ENCODE peak calls at places on chromosomes 2 and 18, in six cellular contexts. One of them, this sample, is unnamed.
A peak's percentile ranks its signal among the peaks of the same experiment; 100 is the strongest.

GRCh38 chr2:68714866-68715265 is 19.7 kb upstream of the ARHGAP25 start:
- DNase-seq in dorsolateral prefrontal cortex: no peak
- DNase-seq in CD4-positive, alpha-beta T cell: no peak
- DNase-seq in effector memory CD4-positive, alpha-beta T cell: no peak
- DNase-seq in GM23248: peak; percentile 6
- DNase-seq in adrenal gland: peak; percentile 74
- DNase-seq in this sample: no peak

GRCh38 chr18:75163736-75164135 is 45.2 kb downstream of the PTGR3 start:
- DNase-seq in GM23248: no peak
- DNase-seq in effector memory CD4-positive, alpha-beta T cell: no peak
- DNase-seq in adrenal gland: peak; percentile 36
- DNase-seq in dorsolateral prefrontal cortex: no peak
- DNase-seq in CD4-positive, alpha-beta T cell: no peak
- DNase-seq in this sample: no peak

GRCh38 chr2:197433770-197434438 is 924 bp downstream of the SF3B1 start:
- DNase-seq in effector memory CD4-positive, alpha-beta T cell: no peak
- DNase-seq in dorsolateral prefrontal cortex: no peak
- DNase-seq in adrenal gland: no peak
- DNase-seq in GM23248: peak; percentile 51
- DNase-seq in CD4-positive, alpha-beta T cell: no peak
- DNase-seq in this sample: no peak

GRCh38 chr18:48948112-48949050 is 2.4 kb downstream of the SMAD7 start:
- DNase-seq in GM23248: peak; percentile 73
- DNase-seq in CD4-positive, alpha-beta T cell: peak; percentile 50
- DNase-seq in effector memory CD4-positive, alpha-beta T cell: peak; percentile 48
- DNase-seq in adrenal gland: peak; percentile 82
- DNase-seq in dorsolateral prefrontal cortex: peak; percentile 71
- DNase-seq in this sample: peak; percentile 57

GRCh38 chr2:99524056-99524455 is 34.2 kb upstream of the REV1 start:
- DNase-seq in dorsolateral prefrontal cortex: no peak
- DNase-seq in adrenal gland: no peak
- DNase-seq in GM23248: no peak
- DNase-seq in effector memory CD4-positive, alpha-beta T cell: no peak
- DNase-seq in CD4-positive, alpha-beta T cell: no peak
- DNase-seq in this sample: no peak

GRCh38 chr18:48485828-48486405 is 52.9 kb upstream of the CTIF start:
- DNase-seq in adrenal gland: no peak
- DNase-seq in CD4-positive, alpha-beta T cell: no peak
- DNase-seq in GM23248: no peak
- DNase-seq in dorsolateral prefrontal cortex: no peak
- DNase-seq in effector memory CD4-positive, alpha-beta T cell: no peak
- DNase-seq in this sample: no peak

GRCh38 chr2:161238559-161239415 is 69.4 kb upstream of the PSMD14 start:
- DNase-seq in GM23248: peak; percentile 73
- DNase-seq in effector memory CD4-positive, alpha-beta T cell: peak; percentile 53
- DNase-seq in dorsolateral prefrontal cortex: peak; percentile 92
- DNase-seq in adrenal gland: peak; percentile 74
- DNase-seq in CD4-positive, alpha-beta T cell: peak; percentile 62
- DNase-seq in this sample: peak; percentile 18

GRCh38 chr2:151040036-151040435 is 221.6 kb downstream of the RBM43 start:
- DNase-seq in effector memory CD4-positive, alpha-beta T cell: no peak
- DNase-seq in dorsolateral prefrontal cortex: no peak
- DNase-seq in GM23248: peak; percentile 64
- DNase-seq in CD4-positive, alpha-beta T cell: no peak
- DNase-seq in adrenal gland: no peak
- DNase-seq in this sample: no peak

GRCh38 chr2:192448881-192449280 is 254.1 kb upstream of the TMEFF2 start:
- DNase-seq in effector memory CD4-positive, alpha-beta T cell: no peak
- DNase-seq in GM23248: no peak
- DNase-seq in dorsolateral prefrontal cortex: no peak
- DNase-seq in CD4-positive, alpha-beta T cell: no peak
- DNase-seq in adrenal gland: no peak
- DNase-seq in this sample: no peak

DNA sequence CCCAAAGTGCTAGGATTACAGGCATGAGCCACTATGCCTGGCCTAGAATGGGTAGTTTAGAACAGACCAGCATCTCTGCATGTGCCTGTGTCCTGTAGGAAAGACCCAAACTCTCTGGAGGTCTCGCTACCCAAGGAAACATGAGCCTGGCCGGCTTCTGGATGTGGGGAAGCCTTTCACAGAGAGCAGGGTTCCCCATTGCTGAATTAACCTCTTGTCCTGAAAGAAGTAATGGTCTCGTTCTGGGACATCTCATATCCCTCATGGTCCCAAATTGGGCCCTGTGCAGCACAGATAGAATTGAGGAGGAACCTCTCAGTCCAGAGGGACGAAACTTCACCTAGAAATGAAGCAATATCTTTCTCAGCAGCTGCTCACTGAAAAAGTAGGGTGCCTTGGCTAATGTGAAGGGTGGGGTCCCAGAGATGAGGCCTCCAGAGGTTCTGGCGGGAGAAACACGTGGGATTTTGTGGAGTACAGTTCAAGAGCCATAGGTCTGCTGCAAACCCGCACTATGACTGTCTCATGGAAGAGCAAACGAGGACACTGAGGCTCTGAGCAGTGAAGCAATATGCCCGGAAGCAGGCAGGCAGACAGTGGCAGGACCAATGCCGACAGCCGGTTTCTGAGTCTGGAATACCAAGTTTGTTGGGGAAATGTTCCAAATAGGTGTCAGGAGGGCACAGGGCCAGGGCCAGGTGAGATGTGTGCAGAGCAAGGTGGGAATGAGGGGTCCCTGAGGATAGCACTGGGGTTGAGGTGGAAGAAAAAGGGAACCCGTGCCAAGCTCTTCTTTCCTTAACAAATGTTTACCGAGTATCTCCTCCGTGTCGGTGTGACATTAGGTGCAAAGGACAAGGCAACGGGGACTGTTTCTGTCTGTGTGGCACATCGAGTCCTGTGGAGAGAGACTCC is 121.0 kb upstream of the TWIST2 start:
- DNase-seq in effector memory CD4-positive, alpha-beta T cell: no peak
- DNase-seq in dorsolateral prefrontal cortex: no peak
- DNase-seq in CD4-positive, alpha-beta T cell: no peak
- DNase-seq in adrenal gland: no peak
- DNase-seq in GM23248: peak; percentile 40
- DNase-seq in this sample: no peak
- H3K27ac ChIP-seq in effector memory CD4-positive, alpha-beta T cell: no peak overlapping the region
- H3K27ac ChIP-seq in dorsolateral prefrontal cortex: no peak overlapping the region
- H3K27ac ChIP-seq in CD4-positive, alpha-beta T cell: no peak overlapping the region
- H3K27ac ChIP-seq in adrenal gland: no peak overlapping the region
- H3K27ac ChIP-seq in GM23248: peak overlapping the region; percentile 100
- H3K27ac ChIP-seq in this sample: no peak overlapping the region

GRCh38 chr2:20430035-20430434 is 16.8 kb upstream of the RHOB start:
- DNase-seq in dorsolateral prefrontal cortex: no peak
- DNase-seq in CD4-positive, alpha-beta T cell: no peak
- DNase-seq in GM23248: no peak
- DNase-seq in adrenal gland: peak; percentile 36
- DNase-seq in effector memory CD4-positive, alpha-beta T cell: no peak
- DNase-seq in this sample: no peak
- H3K27ac ChIP-seq in dorsolateral prefrontal cortex: no peak overlapping the region
- H3K27ac ChIP-seq in CD4-positive, alpha-beta T cell: no peak overlapping the region
- H3K27ac ChIP-seq in GM23248: no peak overlapping the region
- H3K27ac ChIP-seq in adrenal gland: no peak overlapping the region
- H3K27ac ChIP-seq in effector memory CD4-positive, alpha-beta T cell: no peak overlapping the region
- H3K27ac ChIP-seq in this sample: no peak overlapping the region

GRCh38 chr2:101045330-101045729 is 43.2 kb downstream of the RPL31 start:
- DNase-seq in dorsolateral prefrontal cortex: no peak
- DNase-seq in GM23248: no peak
- DNase-seq in adrenal gland: no peak
- DNase-seq in CD4-positive, alpha-beta T cell: no peak
- DNase-seq in effector memory CD4-positive, alpha-beta T cell: no peak
- DNase-seq in this sample: no peak

GRCh38 chr2:101052147-101052546 is 50.1 kb downstream of the RPL31 start:
- DNase-seq in adrenal gland: no peak
- DNase-seq in GM23248: no peak
- DNase-seq in effector memory CD4-positive, alpha-beta T cell: no peak
- DNase-seq in CD4-positive, alpha-beta T cell: no peak
- DNase-seq in dorsolateral prefrontal cortex: no peak
- DNase-seq in this sample: no peak

GRCh38 chr2:101048756-101049155 is 46.7 kb downstream of the RPL31 start:
- DNase-seq in CD4-positive, alpha-beta T cell: no peak
- DNase-seq in adrenal gland: no peak
- DNase-seq in GM23248: no peak
- DNase-seq in dorsolateral prefrontal cortex: no peak
- DNase-seq in effector memory CD4-positive, alpha-beta T cell: no peak
- DNase-seq in this sample: no peak

GRCh38 chr2:101047774-101048173 is 45.7 kb downstream of the RPL31 start:
- DNase-seq in CD4-positive, alpha-beta T cell: no peak
- DNase-seq in GM23248: no peak
- DNase-seq in effector memory CD4-positive, alpha-beta T cell: no peak
- DNase-seq in adrenal gland: no peak
- DNase-seq in dorsolateral prefrontal cortex: no peak
- DNase-seq in this sample: no peak

DNA sequence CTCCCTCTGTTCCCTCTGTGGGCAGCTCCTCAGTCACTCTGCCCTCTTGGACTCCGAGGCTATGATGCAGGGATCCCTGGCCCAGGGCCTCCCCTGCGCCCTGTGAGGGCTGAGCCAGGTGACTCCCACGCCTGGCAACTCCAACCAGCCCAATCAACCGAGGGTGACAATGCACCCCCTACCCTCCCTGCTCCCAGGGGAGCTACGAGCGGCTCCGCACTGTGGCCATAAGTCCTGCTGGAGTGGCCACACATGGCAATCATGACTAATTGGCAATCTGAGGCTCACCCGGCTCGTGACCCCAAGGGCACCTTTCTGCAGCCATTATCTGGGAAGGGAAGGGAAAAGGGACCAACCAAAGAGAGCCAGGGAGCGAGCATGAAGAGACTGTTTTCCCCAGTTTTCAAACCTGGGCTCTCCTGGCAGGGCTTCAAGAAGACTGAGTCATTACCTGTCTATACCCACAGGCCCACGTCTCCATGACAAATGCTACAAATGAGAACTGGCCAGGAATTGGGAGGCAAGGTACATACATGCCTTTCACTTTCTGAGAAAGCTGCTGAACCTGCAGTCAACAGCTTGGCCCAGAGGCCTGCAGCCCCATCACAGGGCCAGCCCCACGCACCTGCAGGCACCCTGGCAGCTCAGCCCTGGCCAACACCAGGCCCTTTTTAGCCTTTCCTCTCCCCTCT is 45.1 kb downstream of the RPL31 start:
- DNase-seq in adrenal gland: no peak
- DNase-seq in CD4-positive, alpha-beta T cell: no peak
- DNase-seq in dorsolateral prefrontal cortex: no peak
- DNase-seq in effector memory CD4-positive, alpha-beta T cell: no peak
- DNase-seq in GM23248: peak; percentile 14
- DNase-seq in this sample: no peak
- H3K27ac ChIP-seq in adrenal gland: no peak overlapping the region
- H3K27ac ChIP-seq in CD4-positive, alpha-beta T cell: no peak overlapping the region
- H3K27ac ChIP-seq in dorsolateral prefrontal cortex: no peak overlapping the region
- H3K27ac ChIP-seq in effector memory CD4-positive, alpha-beta T cell: no peak overlapping the region
- H3K27ac ChIP-seq in GM23248: no peak overlapping the region
- H3K27ac ChIP-seq in this sample: no peak overlapping the region

DNA sequence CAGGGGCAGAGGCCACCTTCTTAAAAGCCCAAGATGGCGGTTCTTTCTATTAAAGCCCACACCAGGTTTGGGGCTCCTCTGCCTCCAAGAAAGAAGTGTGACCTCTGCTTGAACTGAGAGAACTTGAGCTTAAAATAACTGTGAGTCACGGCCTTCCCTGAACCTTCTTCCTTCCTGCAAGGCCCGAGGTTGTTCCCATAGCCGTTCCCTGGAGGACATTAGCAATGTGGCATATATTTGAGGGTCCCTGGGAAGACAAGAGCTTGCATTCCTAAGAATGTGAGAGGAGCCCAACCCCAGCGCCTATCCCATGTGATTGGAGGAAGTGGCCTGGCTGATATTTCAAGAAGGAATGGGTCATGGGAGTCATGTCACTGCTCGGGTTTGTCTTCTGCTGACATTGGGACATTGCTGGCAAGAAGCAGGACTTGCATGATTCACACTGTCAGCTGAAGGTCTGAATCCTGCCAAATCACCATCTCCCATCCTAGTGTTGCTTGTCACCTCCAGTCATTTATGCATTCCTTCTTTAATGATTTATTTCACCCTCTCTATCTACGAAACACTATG is 168.1 kb downstream of the TRIB2 start:
- DNase-seq in effector memory CD4-positive, alpha-beta T cell: no peak
- DNase-seq in adrenal gland: peak; percentile 86
- DNase-seq in dorsolateral prefrontal cortex: no peak
- DNase-seq in GM23248: peak; percentile 88
- DNase-seq in CD4-positive, alpha-beta T cell: no peak
- DNase-seq in this sample: no peak
- H3K27ac ChIP-seq in effector memory CD4-positive, alpha-beta T cell: no peak overlapping the region
- H3K27ac ChIP-seq in adrenal gland: peak overlapping the region; percentile 10
- H3K27ac ChIP-seq in dorsolateral prefrontal cortex: no peak overlapping the region
- H3K27ac ChIP-seq in GM23248: peak overlapping the region; percentile 70
- H3K27ac ChIP-seq in CD4-positive, alpha-beta T cell: no peak overlapping the region
- H3K27ac ChIP-seq in this sample: no peak overlapping the region

GRCh38 chr2:25304339-25304728 is 37.4 kb downstream of the DNMT3A start:
- DNase-seq in GM23248: no peak
- DNase-seq in adrenal gland: no peak
- DNase-seq in CD4-positive, alpha-beta T cell: no peak
- DNase-seq in effector memory CD4-positive, alpha-beta T cell: no peak
- DNase-seq in dorsolateral prefrontal cortex: no peak
- DNase-seq in this sample: no peak
- H3K27ac ChIP-seq in GM23248: no peak overlapping the region
- H3K27ac ChIP-seq in adrenal gland: no peak overlapping the region
- H3K27ac ChIP-seq in CD4-positive, alpha-beta T cell: peak overlapping the region; percentile 39
- H3K27ac ChIP-seq in effector memory CD4-positive, alpha-beta T cell: peak overlapping the region; percentile 46
- H3K27ac ChIP-seq in dorsolateral prefrontal cortex: no peak overlapping the region
- H3K27ac ChIP-seq in this sample: no peak overlapping the region

GRCh38 chr2:239330836-239331235 is 70.0 kb downstream of the HDAC4 start:
- DNase-seq in GM23248: no peak
- DNase-seq in adrenal gland: peak; percentile 43
- DNase-seq in CD4-positive, alpha-beta T cell: no peak
- DNase-seq in dorsolateral prefrontal cortex: no peak
- DNase-seq in effector memory CD4-positive, alpha-beta T cell: no peak
- DNase-seq in this sample: no peak
- H3K27ac ChIP-seq in GM23248: no peak overlapping the region
- H3K27ac ChIP-seq in adrenal gland: no peak overlapping the region
- H3K27ac ChIP-seq in CD4-positive, alpha-beta T cell: no peak overlapping the region
- H3K27ac ChIP-seq in dorsolateral prefrontal cortex: no peak overlapping the region
- H3K27ac ChIP-seq in effector memory CD4-positive, alpha-beta T cell: no peak overlapping the region
- H3K27ac ChIP-seq in this sample: no peak overlapping the region

DNA sequence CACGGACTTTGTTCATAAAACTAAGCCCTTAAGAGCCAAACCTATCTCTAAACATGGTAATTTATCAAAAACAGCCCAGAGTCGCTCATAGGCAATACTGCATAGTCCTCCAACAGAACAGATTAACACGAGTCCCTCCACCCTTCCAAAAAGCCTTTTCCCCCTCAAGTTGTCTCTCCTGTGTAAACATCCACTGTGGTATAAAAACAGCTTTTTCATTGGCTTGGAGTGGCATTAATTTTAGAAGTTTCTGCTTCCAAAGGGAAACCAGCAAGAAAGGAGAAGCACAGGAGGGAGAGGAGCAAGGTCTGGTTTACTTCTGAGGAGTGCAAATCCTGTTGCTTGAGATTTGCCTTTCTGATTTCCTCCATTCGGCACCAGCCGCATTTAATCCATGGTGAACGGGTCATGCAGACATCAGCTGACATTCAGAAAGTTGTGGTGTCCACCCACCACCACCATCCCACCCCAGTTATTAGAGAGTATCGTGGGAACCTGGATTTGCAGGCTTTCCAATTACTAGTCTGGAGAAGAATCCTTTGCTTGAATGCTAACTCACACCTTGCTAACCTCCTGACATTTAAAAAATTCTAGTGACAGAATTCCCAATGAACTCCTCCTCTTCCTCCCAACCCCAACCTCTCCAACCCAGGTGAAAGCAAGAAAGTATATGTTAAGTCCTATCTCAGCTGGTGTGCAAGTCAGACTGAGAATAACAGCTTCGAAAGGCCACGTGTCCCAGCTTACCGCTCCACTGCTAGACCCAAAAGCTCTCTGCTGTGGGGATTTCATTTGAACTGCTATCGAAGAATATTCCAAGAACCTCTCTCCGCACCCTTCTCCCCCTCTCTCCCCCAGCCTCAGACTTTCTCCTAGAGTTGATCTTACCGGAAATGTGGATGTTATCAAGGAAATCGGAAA is 17.8 kb downstream of the BCL11A start:
- DNase-seq in CD4-positive, alpha-beta T cell: no peak
- DNase-seq in adrenal gland: no peak
- DNase-seq in GM23248: no peak
- DNase-seq in dorsolateral prefrontal cortex: no peak
- DNase-seq in effector memory CD4-positive, alpha-beta T cell: no peak
- DNase-seq in this sample: no peak
- H3K27ac ChIP-seq in CD4-positive, alpha-beta T cell: no peak overlapping the region
- H3K27ac ChIP-seq in adrenal gland: no peak overlapping the region
- H3K27ac ChIP-seq in GM23248: no peak overlapping the region
- H3K27ac ChIP-seq in dorsolateral prefrontal cortex: no peak overlapping the region
- H3K27ac ChIP-seq in effector memory CD4-positive, alpha-beta T cell: no peak overlapping the region
- H3K27ac ChIP-seq in this sample: no peak overlapping the region

This sample was measured in CD8-positive, alpha-beta T cell.